ENCODE peak calls at places on chromosomes 13 and 19, in eight cellular contexts. H, X, L, Y, F, B, P and U are unnamed samples.

GRCh38 chr19:43789029-43789428 is 8.3 kb upstream of the KCNN4 start:
- DNase-seq in Y (no peak), P (no peak), B (no peak), H (no peak), L (no peak), X (peak), F (peak), U (no peak)

GRCh38 chr13:53007872-53008271 is 20.7 kb upstream of the OLFM4 start:
- DNase-seq in P (no peak), X (no peak), L (no peak), H (no peak), F (no peak), B (no peak), Y (no peak), U (no peak)

GRCh38 chr13:51682691-51683090 is 98.4 kb downstream of the WDFY2 start:
- DNase-seq in X (no peak), L (no peak), Y (no peak), B (no peak), F (no peak), H (no peak), P (no peak), U (no peak)

GRCh38 chr19:30482956-30483355 is 110.8 kb downstream of the ZNF536 start:
- DNase-seq in P (no peak), F (no peak), Y (no peak), X (no peak), B (no peak), H (no peak), L (no peak), U (no peak)

GRCh38 chr13:79812070-79812850 is 331.3 kb downstream of the NDFIP2 start:
- DNase-seq in P (no peak), X (no peak), Y (no peak), L (no peak), B (no peak), F (no peak), H (no peak), U (no peak)

GRCh38 chr19:20385056-20385455 is 180.5 kb downstream of the ZNF737 start:
- DNase-seq in P (no peak), L (no peak), B (no peak), H (no peak), Y (no peak), X (no peak), F (no peak), U (no peak)

GRCh38 chr19:10074153-10074552 is 12.0 kb upstream of the SHFL start:
- DNase-seq in P (no peak), X (peak), F (peak), B (no peak), H (no peak), Y (peak), L (no peak), U (no peak)

GRCh38 chr19:4764290-4764660 is 27.3 kb upstream of the FEM1A start:
- DNase-seq in X (no peak), P (no peak), Y (no peak), B (no peak), H (no peak), L (no peak), F (no peak), U (no peak)

GRCh38 chr19:47434088-47434487 is 14.8 kb upstream of the MEIS3 start:
- DNase-seq in B (no peak), Y (no peak), X (no peak), H (no peak), F (peak), L (peak), P (no peak), U (no peak)

GRCh38 chr13:23766199-23766771 is 122.9 kb downstream of the MIPEP start:
- DNase-seq in X (no peak), P (no peak), Y (no peak), H (no peak), B (no peak), F (no peak), L (no peak), U (no peak)

GRCh38 chr13:80523134-80523533 is 182.2 kb upstream of the SPRY2 start:
- DNase-seq in L (no peak), B (no peak), H (no peak), P (no peak), X (no peak), F (no peak), Y (no peak), U (no peak)

GRCh38 chr19:35266149-35266903 is 2.4 kb upstream of the USF2 start:
- DNase-seq in L (peak), F (no peak), P (peak), B (peak), X (no peak), Y (no peak), H (peak), U (no peak)

GRCh38 chr19:23283925-23284324 is 33.7 kb upstream of the ZNF724 start:
- DNase-seq in X (peak), H (peak), P (peak), B (no peak), L (no peak), Y (peak), F (peak), U (peak)

GRCh38 chr19:28292822-28293500 is 920.0 kb downstream of the UQCRFS1 start:
- DNase-seq in Y (no peak), L (no peak), F (no peak), X (no peak), P (no peak), H (no peak), B (no peak), U (no peak)

GRCh38 chr13:46126552-46127171 is 21.8 kb upstream of the CPB2 start:
- DNase-seq in X (peak), P (peak), L (peak), H (peak), F (peak), B (no peak), Y (peak), U (peak)

GRCh38 chr13:26718872-26719271 is 41.7 kb downstream of the GPR12 start:
- DNase-seq in F (no peak), H (no peak), B (no peak), X (no peak), L (no peak), P (no peak), Y (no peak), U (no peak)

GRCh38 chr19:6706633-6706958 is 13.9 kb downstream of the C3 start:
- DNase-seq in F (no peak), L (no peak), X (no peak), P (no peak), B (no peak), Y (no peak), H (no peak), U (no peak)

GRCh38 chr13:67063036-67063435 is 167.1 kb downstream of the PCDH9 start:
- DNase-seq in L (no peak), P (no peak), F (no peak), X (no peak), H (no peak), B (no peak), Y (no peak), U (no peak)

GRCh38 chr13:45473627-45474026 is 8.9 kb downstream of the COG3 start:
- DNase-seq in H (no peak), B (no peak), P (no peak), X (peak), Y (no peak), L (no peak), F (peak), U (no peak)

GRCh38 chr19:29665826-29666633 is 769 bp downstream of the PLEKHF1 start:
- DNase-seq in F (no peak), P (no peak), B (peak), Y (no peak), X (no peak), H (peak), L (peak), U (peak)

GRCh38 chr13:111505175-111505777 is 184.8 kb downstream of the TEX29 start:
- DNase-seq in L (no peak), H (no peak), B (no peak), F (peak), P (no peak), X (peak), Y (peak), U (peak)

GRCh38 chr19:8069116-8069973 is 16.8 kb downstream of the CCL25 start:
- DNase-seq in F (peak), P (no peak), X (peak), L (no peak), H (no peak), B (no peak), Y (no peak), U (no peak)

GRCh38 chr19:47494729-47495128 is 10.7 kb upstream of the KPTN start:
- DNase-seq in X (no peak), L (peak), B (no peak), P (no peak), Y (no peak), H (no peak), F (no peak), U (no peak)

GRCh38 chr13:32334676-32335075 is 19.4 kb downstream of the BRCA2 start:
- DNase-seq in Y (no peak), P (no peak), H (no peak), L (no peak), B (no peak), F (no peak), X (no peak), U (no peak)

GRCh38 chr19:51742736-51743288 is 8.9 kb downstream of the FPR1 start:
- DNase-seq in L (no peak), B (no peak), X (no peak), H (no peak), F (no peak), Y (no peak), P (no peak), U (no peak)

GRCh38 chr19:40467007-40467565 is 285 bp downstream of the SPTBN4 start:
- DNase-seq in L (peak), X (no peak), Y (no peak), H (no peak), P (peak), F (no peak), B (peak), U (no peak)

GRCh38 chr19:38409631-38410133 is 6.8 kb downstream of the FAM98C start:
- DNase-seq in L (no peak), F (no peak), P (no peak), Y (no peak), B (no peak), X (peak), H (no peak), U (no peak)

GRCh38 chr19:54451331-54451871 is 2.4 kb downstream of the LENG8 start:
- DNase-seq in H (no peak), L (no peak), X (no peak), F (peak), P (peak), B (no peak), Y (no peak), U (no peak)

GRCh38 chr13:29849731-29850212 is 645 bp downstream of the UBL3 start:
- DNase-seq in B (peak), F (peak), H (peak), Y (no peak), P (peak), L (peak), X (peak), U (peak)

GRCh38 chr19:33471111-33471996 is 50.2 kb downstream of the PEPD start:
- DNase-seq in Y (no peak), L (no peak), P (no peak), B (no peak), F (no peak), H (no peak), X (no peak), U (no peak)

GRCh38 chr19:38922482-38922881 is 8.1 kb downstream of the SARS2 start:
- DNase-seq in P (no peak), B (no peak), X (no peak), F (no peak), H (no peak), L (no peak), Y (no peak), U (no peak)

GRCh38 chr19:49809155-49809986 is 3.7 kb downstream of the FUZ start:
- DNase-seq in B (peak), H (peak), P (peak), F (no peak), L (peak), Y (no peak), X (peak), U (peak)
- TF ChIP-seq CTCF in B (no peak), H (no peak), P (no peak), F (no peak), L (peak), Y (no peak), X (peak), U (no peak)

DNA sequence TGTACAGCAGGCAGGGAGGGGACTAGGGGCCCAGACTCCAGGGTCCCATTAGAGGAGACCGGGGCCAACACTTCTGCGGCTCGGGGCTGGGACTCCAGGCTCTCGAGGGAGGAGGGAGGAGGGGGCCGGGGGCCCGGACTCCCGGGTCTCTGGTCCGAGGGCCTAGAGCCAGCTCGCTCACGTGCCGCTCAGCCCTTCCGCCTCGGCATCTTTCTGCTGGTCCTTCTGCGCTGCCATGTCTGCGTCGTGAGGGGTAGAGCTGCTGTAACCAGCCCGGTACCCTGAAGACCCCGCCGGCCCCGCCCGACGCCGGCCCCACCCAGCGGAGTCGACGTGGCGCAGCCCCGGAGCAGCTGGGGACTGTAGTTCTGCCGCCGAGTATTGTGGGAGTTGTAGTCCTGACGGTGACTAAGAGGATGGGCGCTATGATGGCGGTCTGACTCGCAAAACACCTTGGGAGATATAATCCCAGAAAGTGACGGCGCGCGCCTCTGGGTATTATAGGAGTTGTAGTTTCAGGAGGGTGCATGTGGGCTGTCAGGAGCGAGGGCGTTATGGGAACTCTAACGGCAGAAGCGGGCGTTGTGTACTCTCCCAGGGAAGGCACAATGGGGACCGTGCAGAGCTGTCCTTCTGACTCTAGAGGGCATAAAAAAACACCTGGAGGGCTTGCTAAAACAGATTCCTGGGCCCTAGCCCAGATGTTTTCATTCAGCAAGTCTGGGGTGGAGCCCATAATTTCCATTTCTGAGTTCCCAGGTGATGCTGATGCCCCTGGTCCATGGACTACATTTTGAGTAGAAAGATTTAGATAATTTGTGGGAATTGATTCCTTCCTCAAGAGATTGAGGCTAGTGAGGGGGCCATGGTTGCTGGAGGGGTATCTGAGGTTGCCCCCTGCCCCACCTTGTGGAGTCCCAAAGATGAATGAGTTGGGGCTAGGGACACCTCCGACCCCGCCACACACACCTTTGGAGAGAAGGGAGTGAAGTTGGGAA is at the start of gene RABAC1:
- DNase-seq in Y (peak), H (peak), L (peak), X (peak), B (peak), P (peak), F (peak), U (peak)
- TF ChIP-seq POLR2A in Y (peak), H (no peak), L (peak), X (peak), B (no peak), P (no peak), F (no peak), U (no peak)

GRCh38 chr13:38685974-38686571 is 804 bp upstream of the FREM2 start:
- DNase-seq in P (no peak), X (peak), Y (no peak), F (no peak), L (no peak), B (peak), H (no peak), U (no peak)
- TF ChIP-seq CTCF in P (peak), X (no peak), Y (no peak), F (no peak), L (peak), B (peak), H (peak), U (peak)

GRCh38 chr19:52897149-52897935 is at the start of gene ZNF320:
- DNase-seq in B (peak), L (peak), X (no peak), F (peak), H (peak), Y (peak), P (peak), U (peak)
- TF ChIP-seq POLR2A in B (peak), L (peak), X (no peak), F (peak), H (peak), Y (peak), P (peak), U (no peak)

DNA sequence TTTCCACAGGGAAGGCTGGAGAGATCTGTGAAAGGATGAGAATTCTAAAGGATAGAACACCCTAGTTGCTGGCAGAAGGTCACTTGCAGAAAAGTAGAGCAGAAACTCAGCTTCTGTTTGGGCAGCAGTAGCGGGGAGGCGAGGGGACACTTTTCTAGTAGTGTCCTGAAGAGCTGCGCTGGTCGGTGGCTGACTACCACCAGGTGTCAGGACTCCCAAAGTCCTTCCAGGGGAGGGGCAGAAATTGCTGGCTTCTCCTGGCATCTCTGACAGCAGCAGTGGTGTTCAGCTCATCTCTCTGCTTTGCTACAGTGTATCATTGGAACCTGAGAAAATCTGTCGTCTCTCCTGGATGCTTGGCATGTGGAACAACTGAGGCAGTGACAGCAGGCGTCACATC is 120.9 kb downstream of the ZDHHC20 start:
- DNase-seq in P (no peak), F (no peak), H (no peak), L (no peak), X (no peak), B (no peak), Y (no peak), U (no peak)
- TF ChIP-seq CTCF in P (no peak), F (no peak), H (no peak), L (no peak), X (no peak), B (no peak), Y (peak), U (no peak)

DNA sequence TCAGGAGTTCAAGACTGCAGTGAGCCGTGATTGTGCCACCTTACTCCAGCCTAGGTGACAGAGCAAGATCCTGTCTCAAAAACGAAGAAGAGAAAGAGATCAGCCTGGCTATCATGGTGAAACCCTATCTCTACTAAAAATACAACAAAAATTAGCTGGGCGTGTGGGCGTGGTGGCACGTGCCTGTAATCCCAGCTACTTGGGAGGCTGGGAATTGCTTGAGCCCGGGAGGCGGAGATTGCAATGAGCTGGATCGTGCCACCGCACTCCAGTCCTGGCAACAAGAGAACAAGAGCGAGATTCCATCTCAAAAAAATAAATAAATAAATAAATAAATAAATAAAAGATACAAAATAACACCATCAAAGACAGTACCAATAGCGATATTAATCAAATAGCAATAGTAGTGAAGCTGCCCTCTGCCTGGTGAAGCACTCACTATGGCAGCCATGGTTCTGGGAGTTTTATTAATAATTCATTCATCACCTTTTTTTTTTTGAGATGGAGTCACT is 53.9 kb downstream of the NFIC start:
- DNase-seq in X (no peak), L (no peak), Y (no peak), B (no peak), H (no peak), P (no peak), F (no peak), U (no peak)
- TF ChIP-seq POLR2A in X (no peak), L (no peak), Y (no peak), B (no peak), H (no peak), P (no peak), F (no peak), U (no peak)

DNA sequence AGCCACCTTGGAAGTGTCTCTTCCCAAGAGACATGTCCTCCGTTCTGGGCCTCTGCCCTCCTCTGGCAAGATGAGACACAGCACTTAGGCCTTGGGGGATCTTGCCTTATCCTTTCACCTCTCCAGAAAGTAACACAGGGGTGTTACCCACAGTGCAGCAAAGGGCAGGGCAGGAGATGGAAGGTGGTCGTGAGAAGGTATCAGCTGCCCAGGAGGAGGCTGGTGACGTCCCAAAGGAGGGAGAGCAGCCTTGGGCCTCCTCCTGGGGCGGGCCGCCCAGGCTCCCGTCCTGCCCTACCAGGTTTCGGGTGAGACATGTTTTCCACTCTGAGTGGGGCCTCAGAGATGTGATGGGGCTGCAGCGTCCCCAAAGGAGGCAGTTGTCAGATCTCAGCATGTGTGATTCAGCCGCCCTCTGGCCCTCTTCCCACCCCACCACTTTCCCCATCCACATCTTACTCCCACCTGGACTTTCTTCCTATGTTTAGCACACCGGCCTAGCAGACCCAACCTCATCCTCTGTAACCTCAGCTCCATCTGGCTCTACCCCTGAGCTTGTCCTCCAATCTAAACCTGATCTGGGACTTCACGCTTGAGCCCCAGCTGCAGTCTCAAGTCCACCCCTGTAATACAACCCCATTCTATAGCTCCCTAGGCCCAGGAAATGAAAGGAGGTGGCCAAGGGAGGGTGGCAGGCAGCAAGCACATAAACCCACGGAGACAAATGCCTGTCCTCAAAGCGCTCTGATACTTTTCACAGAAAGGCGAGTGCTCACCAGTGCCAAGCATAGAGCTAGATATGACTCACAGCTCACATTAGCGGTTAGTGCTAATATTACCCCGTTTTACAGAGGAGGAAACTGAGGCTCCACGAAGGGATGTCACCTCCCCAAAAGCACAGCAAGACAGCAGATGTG is 9.3 kb downstream of the POU2F2 start:
- DNase-seq in H (no peak), X (no peak), F (no peak), L (no peak), Y (no peak), B (no peak), P (no peak), U (no peak)
- TF ChIP-seq CTCF in H (no peak), X (no peak), F (no peak), L (no peak), Y (no peak), B (no peak), P (no peak), U (no peak)